ENCODE peak calls at places on chromosomes 2 and 18, in nine cellular contexts. W is lower lobe of right lung, B is tibial artery, G is GM12878, H is K562, I is left lung, Y is suprapubic skin, L is kidney epithelial cell, E is pancreas. O is an unnamed sample.

GRCh38 chr2:1420746-1421480 is 7.7 kb downstream of the TPO start:
- DNase-seq in W (no peak), B (no peak), G (no peak), H (no peak), I (no peak), Y (peak; percentile 61), L (no peak), E (no peak), O (no peak)

GRCh38 chr2:152560163-152560562 is 157.1 kb downstream of the PRPF40A start:
- DNase-seq in W (no peak), B (no peak), G (no peak), H (no peak), I (no peak), Y (no peak), L (no peak), E (no peak), O (peak; percentile 19)

GRCh38 chr2:98795535-98795902 is 64.6 kb upstream of the MGAT4A start:
- DNase-seq in W (no peak), B (no peak), G (no peak), H (no peak), I (no peak), Y (peak; percentile 15), L (no peak), E (no peak), O (no peak)

GRCh38 chr18:24089626-24090337 is 49.1 kb upstream of the CABYR start:
- DNase-seq in W (no peak), B (no peak), G (no peak), H (no peak), I (no peak), Y (no peak), L (no peak), E (no peak), O (no peak)

GRCh38 chr2:150259746-150260145 is 227.7 kb downstream of the RND3 start:
- DNase-seq in W (no peak), B (no peak), G (no peak), H (no peak), I (no peak), Y (no peak), L (no peak), E (no peak), O (no peak)

GRCh38 chr18:65936678-65937077 is 185.9 kb downstream of the CDH7 start:
- DNase-seq in W (no peak), B (no peak), G (no peak), H (no peak), I (no peak), Y (no peak), L (no peak), E (no peak), O (peak; percentile 39)

GRCh38 chr18:29608982-29609381 is 1432.1 kb upstream of the CDH2 start:
- DNase-seq in W (no peak), B (no peak), G (no peak), H (no peak), I (no peak), Y (no peak), L (no peak), E (no peak), O (no peak)

GRCh38 chr2:53820038-53820437 is 33.2 kb downstream of the ERLEC1 start:
- DNase-seq in W (no peak), B (no peak), G (no peak), H (no peak), I (no peak), Y (no peak), L (no peak), E (no peak), O (no peak)

GRCh38 chr2:237353207-237353606 is 60.8 kb downstream of the COL6A3 start:
- DNase-seq in W (no peak), B (no peak), G (no peak), H (no peak), I (no peak), Y (no peak), L (no peak), E (no peak), O (no peak)

GRCh38 chr2:181953773-181954537 is 31.7 kb upstream of the PPP1R1C start:
- DNase-seq in W (peak; percentile 55), B (peak; percentile 30), G (peak; percentile 19), H (peak; percentile 70), I (peak; percentile 53), Y (peak; percentile 82), L (no peak), E (peak; percentile 43), O (peak; percentile 59)

GRCh38 chr2:16700566-16701259 is 35.1 kb upstream of the CYRIA start:
- DNase-seq in W (no peak), B (no peak), G (no peak), H (no peak), I (no peak), Y (no peak), L (no peak), E (no peak), O (no peak)

GRCh38 chr2:39913648-39914456 is 134.8 kb upstream of the THUMPD2 start:
- DNase-seq in W (no peak), B (no peak), G (peak; percentile 7), H (peak; percentile 55), I (no peak), Y (no peak), L (peak; percentile 28), E (no peak), O (peak; percentile 73)

GRCh38 chr2:110114007-110114591 is 1.5 kb downstream of the MALL start:
- DNase-seq in W (peak; percentile 81), B (no peak), G (no peak), H (no peak), I (peak; percentile 62), Y (peak; percentile 82), L (no peak), E (no peak), O (peak; percentile 78)

GRCh38 chr2:219405451-219405850 is 12.7 kb upstream of the DES start:
- DNase-seq in W (no peak), B (no peak), G (no peak), H (no peak), I (no peak), Y (no peak), L (no peak), E (no peak), O (no peak)

GRCh38 chr2:229230911-229231310 is 40.2 kb downstream of the PID1 start:
- DNase-seq in W (no peak), B (no peak), G (no peak), H (no peak), I (no peak), Y (no peak), L (no peak), E (no peak), O (no peak)

GRCh38 chr2:217555075-217555876 is 447.5 kb downstream of the TNS1 start:
- DNase-seq in W (no peak), B (no peak), G (no peak), H (no peak), I (no peak), Y (no peak), L (no peak), E (no peak), O (no peak)

GRCh38 chr2:17958486-17959092 is 80.1 kb downstream of the KCNS3 start:
- DNase-seq in W (no peak), B (no peak), G (no peak), H (no peak), I (no peak), Y (no peak), L (no peak), E (no peak), O (no peak)

DNA sequence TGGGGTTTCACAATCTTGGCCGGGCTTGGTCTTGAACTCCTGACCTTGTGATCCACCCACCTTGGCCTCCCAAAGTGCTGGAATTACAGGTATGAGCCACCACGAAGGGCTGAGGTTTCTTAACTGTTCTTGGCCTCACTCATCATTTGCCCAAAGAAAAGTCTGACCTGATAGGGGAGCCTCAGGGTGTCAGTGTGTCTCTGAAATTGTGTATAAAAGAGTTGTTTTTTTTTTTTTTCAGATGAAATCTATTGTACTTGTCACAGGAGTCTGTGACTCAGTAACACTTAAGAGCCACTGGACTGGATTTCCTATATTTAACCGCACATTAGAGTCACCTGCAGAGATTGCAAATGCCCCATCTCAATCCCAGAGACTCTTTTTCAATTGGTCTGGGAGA is 16.9 kb downstream of the PMAIP1 start:
- DNase-seq in W (no peak), B (no peak), G (no peak), H (no peak), I (no peak), Y (no peak), L (no peak), E (no peak), O (no peak)
- TF ChIP-seq CTCF in W (no peak), B (no peak), G (no peak), H (no peak), I (no peak), Y (no peak), L (no peak), E (no peak), O (no peak)

GRCh38 chr2:36586672-36587071 is 11.3 kb downstream of the FEZ2 start:
- DNase-seq in W (no peak), B (no peak), G (no peak), H (no peak), I (no peak), Y (no peak), L (no peak), E (no peak), O (no peak)
- H3K36me3 ChIP-seq in W (peaks cover 71% of the 10 kb centered on the region), B (peaks cover 17% of the 10 kb centered on the region), G (peaks cover 2% of the 10 kb centered on the region), H (peaks cover 68% of the 10 kb centered on the region), I (no peaks in the 10 kb centered on the region), Y (peaks cover 26% of the 10 kb centered on the region), L (no peaks in the 10 kb centered on the region), E (no peaks in the 10 kb centered on the region), O (peaks cover 9% of the 10 kb centered on the region)

DNA sequence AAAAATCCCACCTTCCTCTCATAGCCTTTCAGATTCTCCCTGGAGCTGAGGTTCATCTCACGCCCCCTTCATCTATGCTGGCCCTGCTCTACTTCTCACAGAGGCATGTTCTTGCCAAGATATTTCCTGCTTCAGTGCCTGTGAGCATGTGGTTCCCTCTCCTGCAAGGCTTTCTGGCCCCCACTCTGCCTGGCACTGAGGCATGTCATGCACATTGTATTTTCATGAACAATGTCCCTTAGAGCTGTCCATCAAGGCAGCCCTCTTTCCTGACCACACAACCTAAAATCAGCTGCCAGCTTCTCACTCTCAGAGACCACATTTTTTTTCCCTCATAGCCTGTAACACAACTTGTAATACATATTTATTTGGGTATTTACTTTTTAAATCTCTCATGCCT is 18.0 kb upstream of the HK2 start:
- DNase-seq in W (no peak), B (no peak), G (no peak), H (no peak), I (no peak), Y (no peak), L (no peak), E (no peak), O (no peak)
- H3K4me3 ChIP-seq in W (no peak overlapping the region), B (no peak overlapping the region), G (no peak overlapping the region), H (no peak overlapping the region), I (no peak overlapping the region), Y (no peak overlapping the region), L (no peak overlapping the region), E (no peak overlapping the region), O (no peak overlapping the region)

GRCh38 chr18:54330768-54331548 is 26.7 kb downstream of the STARD6 start:
- DNase-seq in W (no peak), B (no peak), G (no peak), H (no peak), I (no peak), Y (no peak), L (no peak), E (no peak), O (no peak)
- TF ChIP-seq CTCF in W (no peak), B (no peak), G (no peak), H (no peak), I (no peak), Y (no peak), L (no peak), E (no peak), O (no peak)